ENCODE peak calls at places on chromosomes 11 and 22, in four cellular contexts. A is MM.1S, W is GM23338, Y is fibroblast of lung. Z is an unnamed sample.

GRCh38 chr11:22711880-22712279 is 45.5 kb downstream of the GAS2 start:
- DNase-seq in W (no peak), Y (no peak), A (no peak), Z (no peak)

GRCh38 chr11:68798221-68798813 is 43.4 kb downstream of the CPT1A start:
- DNase-seq in W (peak; percentile 80), A (no peak), Y (peak; percentile 13), Z (peak; percentile 39)

GRCh38 chr11:66268953-66269906 is 791 bp downstream of the RAB1B start:
- DNase-seq in Y (peak; percentile 25), W (peak; percentile 72), A (no peak), Z (no peak)

GRCh38 chr22:22788460-22789037 is 99.1 kb upstream of the IGLL5 start:
- DNase-seq in Y (no peak), A (no peak), W (no peak), Z (no peak)

GRCh38 chr11:46315033-46315738 is 32.1 kb upstream of the DGKZ start:
- DNase-seq in A (peak; percentile 53), W (peak; percentile 98), Y (peak; percentile 83), Z (peak; percentile 84)

GRCh38 chr11:100576044-100577021 is 110.8 kb upstream of the ARHGAP42 start:
- DNase-seq in A (peak; percentile 61), W (peak; percentile 76), Y (peak; percentile 82), Z (peak; percentile 30)

GRCh38 chr11:47104337-47104950 is 72.2 kb downstream of the ARFGAP2 start:
- DNase-seq in W (peak; percentile 75), Y (peak; percentile 24), A (no peak), Z (no peak)

GRCh38 chr11:44006882-44007495 is 40.8 kb upstream of the ACCSL start:
- DNase-seq in W (no peak), Y (no peak), A (no peak), Z (no peak)

GRCh38 chr11:108319541-108320145 is 96.8 kb downstream of the ATM start:
- DNase-seq in A (no peak), W (no peak), Y (no peak), Z (no peak)

GRCh38 chr11:66619080-66619554 is 2.7 kb downstream of the RBM14 start:
- DNase-seq in W (no peak), A (peak; percentile 61), Y (peak; percentile 54), Z (peak; percentile 40)

GRCh38 chr22:20080776-20081654 is 974 bp downstream of the DGCR8 start:
- DNase-seq in A (peak; percentile 19), Y (peak; percentile 57), W (peak; percentile 69), Z (peak; percentile 33)

GRCh38 chr11:10394229-10395100 is 60.6 kb upstream of the AMPD3 start:
- DNase-seq in A (no peak), Y (peak; percentile 48), W (no peak), Z (no peak)

GRCh38 chr11:122071680-122072321 is 44.2 kb downstream of the BLID start:
- DNase-seq in W (peak; percentile 12), A (no peak), Y (no peak), Z (no peak)

GRCh38 chr22:23784215-23784732 is 2.5 kb upstream of the SMARCB1 start:
- DNase-seq in Y (no peak), A (no peak), W (no peak), Z (no peak)

GRCh38 chr11:69298778-69299461 is 5.0 kb downstream of the MYEOV start:
- DNase-seq in A (no peak), Y (no peak), W (no peak), Z (no peak)

GRCh38 chr11:210122-210802 is 2.8 kb downstream of the RIC8A start:
- DNase-seq in A (no peak), Y (peak; percentile 40), W (no peak), Z (no peak)

GRCh38 chr22:49209452-49210195 is 618.0 kb downstream of the BRD1 start:
- DNase-seq in W (no peak), Y (no peak), A (no peak), Z (no peak)

GRCh38 chr11:46331653-46331984 is 15.6 kb upstream of the DGKZ start:
- DNase-seq in A (no peak), W (no peak), Y (no peak), Z (no peak)

GRCh38 chr22:38070250-38070921 is 13.2 kb downstream of the PICK1 start:
- DNase-seq in W (no peak), Y (no peak), A (no peak), Z (no peak)
- H3K4me2 ChIP-seq in W (no peak overlapping the region), Y (no peak overlapping the region), A (peak overlapping the region; percentile 95), Z (no peak overlapping the region)

GRCh38 chr11:88326112-88326511 is 11.4 kb downstream of the CTSC start:
- DNase-seq in W (peak; percentile 48), Y (no peak), A (no peak), Z (no peak)
- H3K4me2 ChIP-seq in W (peak overlapping the region; percentile 53), Y (no peak overlapping the region), A (no peak overlapping the region), Z (peak overlapping the region; percentile 31)

GRCh38 chr22:18970948-18971315 is 34.8 kb upstream of the PRODH start:
- DNase-seq in W (peak; percentile 57), A (no peak), Y (no peak), Z (no peak)
- H3K4me2 ChIP-seq in W (peak overlapping the region; percentile 84), A (peak overlapping the region; percentile 85), Y (no peak overlapping the region), Z (no peak overlapping the region)

DNA sequence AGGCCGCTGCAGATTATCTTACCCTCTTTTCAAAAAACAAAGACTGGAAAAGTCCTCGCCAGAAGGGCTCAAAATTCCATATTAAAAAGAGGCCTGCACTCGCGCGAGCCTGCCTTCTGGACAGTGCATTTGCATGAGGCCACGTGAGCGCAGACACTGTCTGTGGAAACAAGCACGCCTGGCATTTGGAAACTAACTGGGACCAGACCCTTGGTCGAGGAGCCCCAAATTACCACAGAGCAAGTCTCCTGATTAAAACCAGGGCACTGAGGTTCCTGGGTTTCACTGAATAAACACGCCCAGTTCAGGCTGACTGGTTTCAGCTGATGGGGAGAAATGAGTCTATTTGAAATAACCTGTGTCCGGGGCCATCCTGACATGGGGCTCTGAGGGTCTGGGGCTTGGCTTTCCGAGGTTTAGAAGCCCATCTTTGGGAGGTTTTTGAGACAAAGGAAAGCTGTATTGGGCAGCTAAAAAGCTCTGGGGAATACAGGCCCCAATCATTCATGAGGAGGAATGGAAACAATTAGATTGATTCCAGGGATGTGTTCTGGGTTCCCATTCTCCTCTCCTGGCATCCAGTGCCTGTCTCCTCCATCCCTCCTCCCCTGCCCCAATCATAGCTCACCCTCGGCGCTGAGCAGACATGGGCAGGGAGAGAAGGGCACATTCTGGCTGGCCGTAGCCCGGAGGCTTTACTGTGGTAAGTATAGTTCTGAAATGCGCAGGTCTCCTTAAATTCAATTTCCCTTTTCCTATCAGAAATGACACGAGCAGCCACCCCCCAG is 42.6 kb downstream of the ABTB2 start:
- DNase-seq in Y (no peak), W (no peak), A (no peak), Z (no peak)
- H3K4me2 ChIP-seq in Y (no peak overlapping the region), W (no peak overlapping the region), A (no peak overlapping the region), Z (no peak overlapping the region)

DNA sequence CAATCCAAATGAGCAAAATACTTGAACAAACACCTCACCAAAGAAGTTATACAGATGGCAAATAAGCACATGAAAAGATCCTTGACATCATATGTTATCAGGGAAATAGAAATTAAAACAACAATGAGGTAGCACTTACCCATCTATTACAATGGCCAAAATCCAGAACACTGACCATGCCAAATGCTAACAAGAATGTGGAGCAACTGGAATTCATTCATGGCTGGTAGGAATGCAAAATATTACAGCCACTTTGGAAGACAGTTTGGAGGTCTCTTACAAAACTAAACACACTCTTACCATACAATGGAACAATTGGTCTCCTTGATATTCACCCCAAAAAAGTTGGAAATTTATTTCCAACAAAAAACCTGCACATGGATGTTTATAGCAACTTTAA is 19.1 kb upstream of the FAM181B start:
- DNase-seq in Y (no peak), A (no peak), W (no peak), Z (no peak)
- H3K4me2 ChIP-seq in Y (no peak overlapping the region), A (no peak overlapping the region), W (no peak overlapping the region), Z (no peak overlapping the region)

DNA sequence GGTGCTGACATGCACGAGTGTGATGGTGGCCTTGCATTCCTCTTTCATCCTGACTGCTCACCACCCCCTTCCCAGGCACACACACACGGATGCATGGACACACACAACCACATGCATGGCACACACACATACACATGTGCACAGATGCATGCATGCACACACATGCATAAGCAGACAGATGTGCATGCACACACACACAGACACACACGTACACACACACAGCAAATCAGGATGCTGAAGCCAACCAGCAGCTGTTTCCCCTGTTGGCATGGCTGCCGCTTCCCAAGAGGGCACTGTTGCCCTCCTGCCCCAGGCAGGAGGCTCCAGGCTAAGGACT is 15.3 kb downstream of the OSBPL5 start:
- DNase-seq in Y (no peak), A (no peak), W (no peak), Z (no peak)
- H3K4me2 ChIP-seq in Y (no peak overlapping the region), A (no peak overlapping the region), W (no peak overlapping the region), Z (no peak overlapping the region)

DNA sequence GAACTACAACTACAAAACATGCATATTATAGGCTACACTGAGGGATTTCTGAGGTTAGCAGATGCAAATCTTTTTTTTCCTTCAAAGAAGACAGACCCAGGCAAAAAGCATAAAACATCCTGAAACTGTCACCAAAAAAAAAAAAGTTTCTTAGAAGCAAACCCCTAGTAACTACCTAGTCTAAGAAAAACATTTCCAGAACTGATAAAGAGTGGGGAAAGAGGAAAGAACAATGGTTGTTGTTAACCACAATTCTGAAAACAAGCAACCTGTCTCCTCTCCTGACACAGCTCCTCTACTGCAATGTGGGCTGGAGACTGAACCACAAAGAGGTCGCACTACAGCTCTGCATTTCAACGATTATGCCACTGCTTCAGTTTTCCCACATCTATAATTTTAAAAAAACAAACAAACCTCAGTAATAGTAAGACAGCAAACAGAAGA is 15.0 kb downstream of the DENND5A start:
- DNase-seq in Y (no peak), A (peak; percentile 79), W (no peak), Z (peak; percentile 75)
- H3K4me2 ChIP-seq in Y (no peak overlapping the region), A (peak overlapping the region; percentile 17), W (no peak overlapping the region), Z (peak overlapping the region; percentile 54)

GRCh38 chr11:130894322-130895025 is 21.8 kb downstream of the SNX19 start:
- DNase-seq in Y (peak; percentile 83), W (peak; percentile 94), A (peak; percentile 58), Z (peak; percentile 67)
- H3K4me2 ChIP-seq in Y (no peak overlapping the region), W (no peak overlapping the region), A (no peak overlapping the region), Z (no peak overlapping the region)